ENCODE peak calls at places on chromosomes 16 and 17, in seven cellular contexts. O is testis, F is stomach, W is ovary, L is A549, I is HepG2, B is Peyer's patch. H is an unnamed sample.
A peak's percentile ranks its signal among the peaks of the same experiment; 100 is the strongest.

GRCh38 chr17:17605747-17606083 is 14.2 kb upstream of the PEMT start:
- DNase-seq in O (no peak), F (no peak), I (no peak), B (no peak), L (no peak), W (no peak), H (no peak)

GRCh38 chr17:79738643-79739042 is 7.9 kb downstream of the ENPP7 start:
- DNase-seq in L (no peak), W (no peak), F (no peak), I (no peak), O (no peak), B (no peak), H (no peak)

GRCh38 chr16:80570106-80570478 is 29.3 kb downstream of the DYNLRB2 start:
- DNase-seq in I (no peak), W (no peak), B (no peak), F (no peak), O (no peak), L (peak; percentile 4), H (no peak)

GRCh38 chr17:82230627-82231311 is 1.9 kb downstream of the SLC16A3 start:
- DNase-seq in B (peak; percentile 93), O (peak; percentile 92), W (peak; percentile 90), L (peak; percentile 92), I (peak; percentile 87), F (peak; percentile 88), H (peak; percentile 62)

GRCh38 chr17:45828171-45829133 is 16.2 kb upstream of the SPPL2C start:
- DNase-seq in L (no peak), F (no peak), I (no peak), O (no peak), W (no peak), B (no peak), H (no peak)

GRCh38 chr17:78708510-78708973 is 73.5 kb downstream of the CYTH1 start:
- DNase-seq in B (peak; percentile 74), F (peak; percentile 72), I (peak; percentile 85), W (peak; percentile 65), O (peak; percentile 70), L (peak; percentile 92), H (no peak)

GRCh38 chr16:85055503-85056210 is 28.1 kb downstream of the KIAA0513 start:
- DNase-seq in I (peak; percentile 32), B (no peak), F (peak; percentile 64), L (no peak), O (peak; percentile 62), W (no peak), H (peak; percentile 64)

GRCh38 chr16:59330030-59330670 is 596.0 kb upstream of the GOT2 start:
- DNase-seq in O (no peak), F (no peak), L (no peak), I (no peak), B (no peak), W (no peak), H (no peak)

DNA sequence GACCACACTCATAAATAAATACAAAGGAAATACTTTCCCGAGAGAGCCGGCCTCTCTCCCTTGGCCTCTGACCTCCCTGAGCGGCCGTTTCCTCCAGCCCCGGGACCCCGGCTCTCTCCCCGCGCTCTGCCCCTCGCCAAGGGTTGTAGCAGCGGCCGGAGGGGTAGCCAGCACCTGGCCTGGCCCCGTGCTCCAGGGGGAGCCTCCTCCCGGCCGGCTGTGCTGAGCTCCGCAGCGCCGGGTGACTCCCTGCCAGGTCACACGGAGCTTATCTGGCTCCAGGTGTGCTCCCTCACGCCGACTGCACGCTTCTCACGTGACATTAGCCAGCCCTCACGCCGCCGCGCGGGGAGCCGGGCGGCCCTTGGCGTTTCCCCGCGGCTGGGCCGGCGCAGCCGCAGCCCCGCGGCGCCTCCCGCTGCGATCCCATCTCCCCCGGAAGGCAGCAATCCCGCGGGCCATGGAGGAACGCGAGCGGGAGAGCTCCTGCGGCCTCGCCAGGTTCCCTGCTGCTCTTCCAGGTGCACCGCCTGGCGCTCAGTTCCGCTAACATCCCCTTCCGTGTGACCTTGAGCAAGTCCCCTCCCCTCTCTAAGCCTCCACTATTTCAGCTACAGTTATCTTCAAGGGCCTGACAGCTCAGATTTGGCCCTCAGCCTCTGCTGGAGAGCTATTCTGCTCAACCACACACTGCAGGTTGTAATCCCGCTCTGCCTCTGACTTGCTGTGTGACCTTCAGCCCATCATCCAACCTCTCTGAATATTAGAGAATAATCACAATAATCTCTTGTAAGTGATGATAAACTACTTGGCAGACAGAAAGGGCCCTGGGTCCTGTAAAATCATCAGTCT is 3.5 kb downstream of the MYO18A start:
- DNase-seq in I (peak; percentile 69), L (peak; percentile 42), B (peak; percentile 90), W (peak; percentile 76), O (peak; percentile 76), F (peak; percentile 92), H (no peak)
- TF ChIP-seq POLR2A in I (peak; percentile 68), L (peak; percentile 43), B (peak; percentile 82), W (no peak), O (no peak), F (no peak), H (no peak)

GRCh38 chr17:6669479-6670212 is 18.1 kb downstream of the C17orf100 start:
- DNase-seq in W (no peak), F (no peak), O (no peak), L (peak; percentile 48), B (no peak), I (no peak), H (no peak)

GRCh38 chr17:6668727-6669425 is 17.3 kb downstream of the C17orf100 start:
- DNase-seq in W (no peak), O (no peak), L (no peak), I (peak; percentile 65), B (no peak), F (no peak), H (peak; percentile 25)

GRCh38 chr17:6670999-6671398 is 19.4 kb downstream of the C17orf100 start:
- DNase-seq in W (no peak), B (no peak), L (no peak), I (no peak), F (no peak), O (no peak), H (no peak)

GRCh38 chr17:6671431-6671830 is 19.9 kb downstream of the C17orf100 start:
- DNase-seq in L (no peak), W (no peak), B (no peak), F (no peak), I (no peak), O (no peak), H (no peak)

DNA sequence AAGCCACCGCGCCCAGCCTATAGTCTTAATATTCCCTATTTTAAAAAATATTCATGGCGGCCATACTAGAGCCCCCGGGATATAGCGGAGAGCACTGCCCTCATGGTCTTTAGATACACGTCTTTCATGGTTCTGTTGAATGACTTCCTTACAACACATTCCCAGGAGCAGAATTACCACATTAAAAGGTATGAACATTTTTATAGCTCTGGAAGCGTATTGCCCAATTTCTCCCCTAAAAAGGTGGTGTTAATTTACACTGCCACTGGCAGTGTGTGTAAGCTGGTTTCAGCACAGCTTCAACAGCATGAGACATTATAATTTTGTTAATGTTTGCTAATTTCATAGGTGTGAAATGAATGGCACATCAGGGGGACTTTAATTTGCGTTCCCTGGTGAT is 19.0 kb downstream of the C17orf100 start:
- DNase-seq in L (no peak), O (no peak), F (no peak), W (no peak), I (no peak), B (no peak), H (no peak)
- H3K4me1 ChIP-seq in L (peaks cover 4% of the 10 kb centered on the region), O (no peaks in the 10 kb centered on the region), F (no peaks in the 10 kb centered on the region), W (peaks cover 3% of the 10 kb centered on the region), I (peaks cover 56% of the 10 kb centered on the region), B (no peaks in the 10 kb centered on the region), H (no peaks in the 10 kb centered on the region)

GRCh38 chr17:47967607-47968252 is 3.2 kb upstream of the CDK5RAP3 start:
- DNase-seq in O (peak; percentile 86), F (peak; percentile 58), L (peak; percentile 80), I (no peak), B (peak; percentile 70), W (peak; percentile 53), H (no peak)

GRCh38 chr17:47968836-47969235 is 2.1 kb upstream of the CDK5RAP3 start:
- DNase-seq in I (no peak), W (no peak), O (no peak), B (no peak), F (no peak), L (no peak), H (no peak)

GRCh38 chr17:47962901-47963300 is 5.2 kb upstream of the PRR15L start:
- DNase-seq in F (no peak), O (no peak), B (no peak), L (no peak), W (no peak), I (no peak), H (no peak)

GRCh38 chr17:47969975-47970724 is 763 bp upstream of the CDK5RAP3 start:
- DNase-seq in I (no peak), B (no peak), F (no peak), L (no peak), W (no peak), O (no peak), H (no peak)

DNA sequence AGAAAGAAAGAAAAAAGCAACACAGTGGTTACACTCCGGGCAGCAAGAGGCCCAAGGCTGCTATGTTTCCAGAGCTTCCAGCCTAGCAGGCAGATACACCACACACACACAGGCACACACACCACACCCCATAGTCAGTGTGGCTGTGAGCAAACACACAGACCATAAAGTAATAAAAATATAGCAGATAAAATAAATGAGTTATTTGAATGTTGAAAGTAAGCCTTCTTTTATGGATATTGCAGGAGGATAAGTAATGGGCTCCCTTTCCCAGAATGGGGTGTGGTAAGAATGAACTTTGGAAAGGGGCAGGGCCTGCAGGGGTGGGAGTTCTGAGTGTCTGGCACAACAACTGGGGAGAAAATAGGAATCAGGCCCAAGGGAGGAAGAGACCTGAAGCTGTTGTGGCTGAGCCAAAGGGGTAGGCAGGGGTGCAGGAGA is 4.8 kb upstream of the CDK5RAP3 start:
- DNase-seq in W (no peak), I (peak; percentile 65), F (no peak), L (peak; percentile 66), O (peak; percentile 53), B (peak; percentile 75), H (no peak)
- H3K27ac ChIP-seq in W (peak overlapping the region; percentile 60), I (no peak overlapping the region), F (peak overlapping the region; percentile 49), L (peak overlapping the region; percentile 69), O (no peak overlapping the region), B (no peak overlapping the region), H (peak overlapping the region; percentile 56)

GRCh38 chr16:53504665-53505064 is 1.7 kb upstream of the AKTIP start:
- DNase-seq in B (no peak), O (no peak), W (no peak), L (no peak), I (no peak), F (no peak), H (peak; percentile 20)

GRCh38 chr16:53503270-53503911 is 382 bp upstream of the AKTIP start:
- DNase-seq in I (peak; percentile 100), W (peak; percentile 100), L (peak; percentile 100), F (peak; percentile 100), O (peak; percentile 100), B (peak; percentile 99), H (peak; percentile 100)

GRCh38 chr16:53506254-53506653 is 3.2 kb upstream of the AKTIP start:
- DNase-seq in B (no peak), O (no peak), W (no peak), F (no peak), I (no peak), L (no peak), H (peak; percentile 2)

GRCh38 chr16:53502331-53503269 is at the start of gene AKTIP:
- DNase-seq in O (peak; percentile 83), W (no peak), I (no peak), L (no peak), F (peak; percentile 79), B (peak; percentile 68), H (peak; percentile 79)

DNA sequence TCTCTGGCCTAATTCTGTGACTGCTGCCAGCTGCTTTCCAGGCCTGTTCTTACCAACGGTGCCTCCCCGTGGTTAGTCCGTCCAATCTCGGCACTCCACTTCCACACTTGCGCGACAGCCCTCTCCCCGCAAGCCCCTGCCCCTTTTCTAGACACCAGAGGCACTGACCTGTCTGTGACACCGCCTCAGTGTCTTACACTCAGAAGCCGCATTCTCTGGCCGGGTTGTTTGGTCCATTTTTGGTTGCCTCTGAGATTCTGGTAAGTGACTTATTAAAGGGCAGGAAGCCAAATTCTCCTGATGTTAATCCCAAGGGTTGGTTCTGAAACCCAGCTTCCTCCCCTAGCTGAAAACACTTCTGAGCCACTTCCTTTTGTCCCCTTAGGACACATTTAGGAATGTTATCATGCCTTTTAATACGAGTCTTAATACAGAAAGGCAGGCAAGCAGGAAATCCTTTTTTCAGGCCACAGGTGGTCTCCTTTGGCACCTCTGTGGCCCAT is 1.2 kb upstream of the AKTIP start:
- DNase-seq in O (peak; percentile 51), W (peak; percentile 66), F (peak; percentile 36), L (peak; percentile 36), B (peak; percentile 62), I (no peak), H (peak; percentile 62)
- TF ChIP-seq POLR2A in O (no peak), W (no peak), F (no peak), L (no peak), B (no peak), I (no peak), H (no peak)